ENCODE peak calls at places on chromosomes 16 and 17, in four cellular contexts. A, K, T and D are unnamed samples.

GRCh38 chr17:2259769-2260536 is 43.6 kb downstream of the SMG6 start:
- DNase-seq in A (no peak), K (no peak), T (no peak), D (no peak)

GRCh38 chr16:84979516-84979915 is 31.8 kb downstream of the ZDHHC7 start:
- DNase-seq in A (no peak), K (no peak), T (no peak), D (no peak)

GRCh38 chr17:68455756-68456528 is 1.4 kb downstream of the WIPI1 start:
- DNase-seq in A (peak; percentile 47), K (no peak), T (no peak), D (no peak)

GRCh38 chr16:67104061-67104460 is 5.7 kb upstream of the PHAF1 start:
- DNase-seq in A (no peak), K (no peak), T (no peak), D (peak; percentile 37)

GRCh38 chr16:80570106-80570478 is 29.3 kb downstream of the DYNLRB2 start:
- DNase-seq in A (no peak), K (no peak), T (no peak), D (no peak)

GRCh38 chr17:77863814-77864161 is 94.7 kb upstream of the TNRC6C start:
- DNase-seq in A (peak; percentile 70), K (no peak), T (no peak), D (no peak)

GRCh38 chr17:28180449-28180848 is 138.0 kb downstream of the NLK start:
- DNase-seq in A (no peak), K (no peak), T (no peak), D (no peak)

GRCh38 chr16:85428168-85428898 is 184.8 kb upstream of the GSE1 start:
- DNase-seq in A (peak; percentile 37), K (peak; percentile 38), T (no peak), D (no peak)

GRCh38 chr17:17789828-17790672 is 46.7 kb downstream of the SREBF1 start:
- DNase-seq in A (no peak), K (no peak), T (no peak), D (no peak)

GRCh38 chr17:77793146-77793887 is 165.2 kb upstream of the TNRC6C start:
- DNase-seq in A (no peak), K (no peak), T (no peak), D (no peak)

GRCh38 chr17:58281511-58282011 is 826 bp upstream of the MPO start:
- DNase-seq in A (no peak), K (no peak), T (no peak), D (no peak)

GRCh38 chr16:12027558-12027957 is 51.0 kb downstream of the SNX29 start:
- DNase-seq in A (no peak), K (no peak), T (no peak), D (no peak)

GRCh38 chr17:4994081-4994595 is 3.2 kb downstream of the INCA1 start:
- DNase-seq in A (no peak), K (no peak), T (no peak), D (no peak)

GRCh38 chr17:37458805-37459204 is 30.9 kb upstream of the DUSP14 start:
- DNase-seq in A (no peak), K (no peak), T (no peak), D (no peak)

GRCh38 chr17:71180801-71181385 is 939.9 kb upstream of the SOX9 start:
- DNase-seq in A (no peak), K (no peak), T (no peak), D (no peak)

GRCh38 chr16:65919116-65919515 is 447.4 kb upstream of the CDH5 start:
- DNase-seq in A (no peak), K (no peak), T (no peak), D (no peak)

GRCh38 chr17:63993368-63993990 is 4.7 kb upstream of the PRR29 start:
- DNase-seq in A (no peak), K (no peak), T (no peak), D (no peak)

GRCh38 chr16:11254913-11255736 is 879 bp downstream of the SOCS1 start:
- DNase-seq in A (peak; percentile 45), K (no peak), T (no peak), D (no peak)

GRCh38 chr16:7392206-7392605 is 59.6 kb downstream of the RBFOX1 start:
- DNase-seq in A (no peak), K (no peak), T (no peak), D (no peak)

GRCh38 chr16:4891886-4892216 is 44.6 kb downstream of the UBN1 start:
- DNase-seq in A (no peak), K (no peak), T (no peak), D (no peak)

GRCh38 chr16:89374393-89374948 is 115.9 kb downstream of the ANKRD11 start:
- DNase-seq in A (no peak), K (no peak), T (no peak), D (no peak)

GRCh38 chr16:87667443-87667842 is 65.1 kb downstream of the JPH3 start:
- DNase-seq in A (no peak), K (no peak), T (no peak), D (no peak)

GRCh38 chr16:75238132-75238852 is 13.1 kb downstream of the BCAR1 start:
- DNase-seq in A (peak; percentile 91), K (no peak), T (no peak), D (no peak)

GRCh38 chr16:25707982-25708583 is 16.3 kb downstream of the HS3ST4 start:
- DNase-seq in A (no peak), K (peak; percentile 18), T (no peak), D (no peak)

GRCh38 chr17:13510062-13510461 is 91.7 kb downstream of the HS3ST3A1 start:
- DNase-seq in A (no peak), K (no peak), T (no peak), D (no peak)

GRCh38 chr17:13029340-13029739 is 11.5 kb upstream of the ELAC2 start:
- DNase-seq in A (no peak), K (no peak), T (no peak), D (no peak)

GRCh38 chr17:40354191-40355122 is 10.1 kb downstream of the GJD3 start:
- DNase-seq in A (peak; percentile 26), K (no peak), T (no peak), D (no peak)

GRCh38 chr17:21213005-21213404 is 956 bp downstream of the TMEM11 start:
- DNase-seq in A (no peak), K (no peak), T (no peak), D (no peak)

GRCh38 chr16:67979955-67980678 is at the start of gene DPEP3:
- DNase-seq in A (no peak), K (no peak), T (no peak), D (no peak)

GRCh38 chr16:25030420-25031131 is 15.4 kb upstream of the ARHGAP17 start:
- DNase-seq in A (no peak), K (no peak), T (no peak), D (no peak)

GRCh38 chr17:68246271-68247028 is 1.4 kb upstream of the AMZ2 start:
- DNase-seq in A (no peak), K (no peak), T (no peak), D (no peak)

GRCh38 chr16:9286930-9287329 is 195.5 kb downstream of the HAPSTR1 start:
- DNase-seq in A (no peak), K (no peak), T (no peak), D (no peak)

GRCh38 chr17:62085511-62086408 is 20.7 kb upstream of the MED13 start:
- DNase-seq in A (no peak), K (no peak), T (peak; percentile 30), D (no peak)

GRCh38 chr17:30332057-30332542 is 1.8 kb downstream of the TMIGD1 start:
- DNase-seq in A (no peak), K (no peak), T (no peak), D (no peak)

GRCh38 chr17:76805319-76805718 is 62.9 kb upstream of the MGAT5B start:
- DNase-seq in A (no peak), K (no peak), T (no peak), D (no peak)

DNA sequence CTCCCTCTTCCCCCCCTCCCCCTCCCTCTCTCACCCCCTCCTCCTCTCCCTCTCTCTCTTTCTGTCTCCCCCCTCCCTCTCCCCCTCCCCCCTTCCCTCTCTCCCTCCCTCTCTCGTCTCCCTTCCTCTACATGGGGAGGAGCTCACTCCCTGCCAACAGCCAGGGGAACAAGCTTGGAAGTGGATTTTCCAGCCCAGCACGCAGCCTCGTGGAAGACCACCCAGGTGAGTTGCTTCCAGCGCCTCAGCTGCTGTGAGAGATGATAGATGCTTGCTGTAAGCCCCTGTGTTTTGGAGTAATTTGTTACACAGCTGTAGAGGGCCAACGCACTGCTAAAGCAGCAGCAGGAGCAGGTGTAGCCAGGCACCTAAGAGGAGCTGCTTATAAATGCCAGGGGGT is 20.8 kb downstream of the ACTG1 start:
- DNase-seq in A (no peak), K (no peak), T (no peak), D (no peak)
- H3K27me3 ChIP-seq in A (no peaks in the 10 kb centered on the region), K (no peaks in the 10 kb centered on the region), T (no peaks in the 10 kb centered on the region), D (no peaks in the 10 kb centered on the region)

GRCh38 chr17:81340606-81341346 is 45.7 kb upstream of the SLC38A10 start:
- DNase-seq in A (no peak), K (no peak), T (no peak), D (no peak)
- H3K27me3 ChIP-seq in A (no peaks in the 10 kb centered on the region), K (no peaks in the 10 kb centered on the region), T (no peaks in the 10 kb centered on the region), D (peaks cover 32% of the 10 kb centered on the region)

GRCh38 chr17:74641224-74641948 is 17.8 kb upstream of the CD300E start:
- DNase-seq in A (no peak), K (no peak), T (no peak), D (no peak)
- H3K27me3 ChIP-seq in A (peaks cover 3% of the 10 kb centered on the region), K (peaks cover 71% of the 10 kb centered on the region), T (no peaks in the 10 kb centered on the region), D (no peaks in the 10 kb centered on the region)

GRCh38 chr17:48636177-48637018 is 10.2 kb upstream of the HOXB9 start:
- DNase-seq in A (peak; percentile 53), K (no peak), T (peak; percentile 41), D (peak; percentile 93)

GRCh38 chr17:48634446-48635208 is 8.5 kb upstream of the HOXB9 start:
- DNase-seq in A (no peak), K (no peak), T (no peak), D (no peak)

GRCh38 chr17:48639982-48640857 is 14.1 kb upstream of the HOXB9 start:
- DNase-seq in A (no peak), K (no peak), T (no peak), D (no peak)

GRCh38 chr17:48639136-48639535 is 13.0 kb upstream of the HOXB9 start:
- DNase-seq in A (no peak), K (no peak), T (no peak), D (no peak)

GRCh38 chr17:48637323-48638260 is 11.4 kb upstream of the HOXB9 start:
- DNase-seq in A (no peak), K (no peak), T (no peak), D (no peak)
- H3K27me3 ChIP-seq in A (peaks cover 94% of the 10 kb centered on the region), K (no peaks in the 10 kb centered on the region), T (peaks cover 30% of the 10 kb centered on the region), D (peaks cover 96% of the 10 kb centered on the region)

GRCh38 chr16:83845263-83845662 is 37.5 kb downstream of the HSBP1 start:
- DNase-seq in A (no peak), K (no peak), T (no peak), D (no peak)
- H3K27me3 ChIP-seq in A (no peaks in the 10 kb centered on the region), K (no peaks in the 10 kb centered on the region), T (no peaks in the 10 kb centered on the region), D (no peaks in the 10 kb centered on the region)

DNA sequence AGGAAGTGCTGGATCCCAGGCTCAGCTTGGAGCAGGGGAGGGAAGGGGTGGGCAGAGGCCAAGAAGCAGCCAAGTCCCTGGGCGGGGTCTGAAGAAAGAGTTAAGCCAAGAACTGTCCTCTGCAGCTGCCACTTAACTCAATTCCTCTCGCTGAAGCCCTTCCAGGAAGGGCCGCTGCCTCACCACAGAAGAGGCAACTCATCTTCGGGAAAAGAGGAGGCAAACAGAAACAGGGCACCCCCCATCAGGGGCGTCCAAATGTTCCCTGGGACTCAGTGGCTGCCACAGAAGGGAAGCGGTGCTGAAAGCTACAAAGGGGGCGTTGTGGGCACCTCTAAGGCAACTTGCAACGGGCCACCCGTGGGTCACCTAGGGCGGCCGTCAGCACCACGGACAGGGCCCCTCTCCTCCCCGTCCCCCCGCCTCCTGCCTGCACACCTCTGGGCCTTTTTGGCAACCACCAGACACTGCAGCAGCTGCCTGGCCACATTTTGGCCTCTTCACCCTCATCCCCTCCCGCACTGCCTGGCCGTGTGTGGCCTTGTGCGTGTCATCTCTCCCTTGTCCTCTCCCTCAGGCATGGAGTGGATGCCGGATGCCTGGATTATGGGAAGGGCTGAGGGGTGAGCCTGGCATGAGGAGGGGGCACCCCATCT is 2.5 kb downstream of the TLCD3B start:
- DNase-seq in A (no peak), K (no peak), T (no peak), D (no peak)
- H3K27me3 ChIP-seq in A (peaks cover 42% of the 10 kb centered on the region), K (no peaks in the 10 kb centered on the region), T (no peaks in the 10 kb centered on the region), D (no peaks in the 10 kb centered on the region)